ENCODE peak calls at places on chromosome 7, in ten cellular contexts. O is ascending aorta, G is ovary, V is osteoblast, J is GM23248, T is kidney epithelial cell, D is stomach, M is AG10803, W is aorta, X is cardiac muscle cell. S is an unnamed sample.

GRCh38 chr7:50339990-50340500 is 35.5 kb downstream of the IKZF1 start:
- DNase-seq in M (no peak), J (no peak), X (no peak), D (no peak), G (no peak), V (no peak), W (no peak), T (no peak), O (no peak), S (no peak)

GRCh38 chr7:115122388-115122787 is 200.5 kb downstream of the MDFIC start:
- DNase-seq in J (no peak), T (no peak), D (no peak), V (no peak), O (no peak), G (no peak), M (no peak), X (no peak), W (no peak), S (no peak)

GRCh38 chr7:44061645-44062179 is 3.7 kb downstream of the PGAM2 start:
- DNase-seq in T (no peak), J (no peak), X (no peak), O (no peak), M (no peak), G (no peak), D (no peak), W (no peak), V (peak), S (no peak)

GRCh38 chr7:30028749-30029635 is 780 bp downstream of the PLEKHA8 start:
- DNase-seq in T (no peak), J (peak), V (peak), O (no peak), D (no peak), M (peak), X (peak), G (no peak), W (peak), S (peak)

GRCh38 chr7:8434290-8435002 is 1.0 kb downstream of the NXPH1 start:
- DNase-seq in X (no peak), G (no peak), O (no peak), M (no peak), T (no peak), V (no peak), D (no peak), W (no peak), J (no peak), S (peak)

GRCh38 chr7:55774327-55775050 is 88.1 kb downstream of the SEPTIN14 start:
- DNase-seq in W (no peak), D (no peak), G (no peak), J (no peak), M (no peak), V (peak), T (no peak), O (no peak), X (no peak), S (peak)

GRCh38 chr7:95327356-95327755 is 3.0 kb upstream of the PON1 start:
- DNase-seq in D (no peak), J (peak), M (no peak), X (peak), W (no peak), G (no peak), T (no peak), V (no peak), O (no peak), S (no peak)

GRCh38 chr7:112550468-112551060 is 69.8 kb downstream of the LSMEM1 start:
- DNase-seq in D (no peak), W (no peak), J (peak), T (no peak), O (no peak), X (peak), G (no peak), M (peak), V (peak), S (no peak)

GRCh38 chr7:4245135-4245865 is 436.8 kb upstream of the FOXK1 start:
- DNase-seq in M (no peak), V (no peak), D (no peak), J (no peak), W (no peak), X (no peak), O (no peak), G (no peak), T (no peak), S (no peak)

GRCh38 chr7:148800677-148801076 is 83.4 kb downstream of the EZH2 start:
- DNase-seq in G (no peak), W (no peak), V (no peak), O (no peak), J (no peak), D (no peak), X (no peak), T (no peak), M (no peak), S (no peak)

GRCh38 chr7:138608292-138608691 is 92.9 kb downstream of the SVOPL start:
- DNase-seq in W (no peak), G (no peak), X (peak), J (peak), M (peak), T (no peak), D (no peak), V (no peak), O (no peak), S (no peak)

GRCh38 chr7:127713758-127714157 is 61.8 kb downstream of the SND1 start:
- DNase-seq in O (no peak), T (no peak), X (no peak), D (no peak), W (peak), J (no peak), G (no peak), M (no peak), V (no peak), S (peak)

GRCh38 chr7:142348921-142349401 is 91.1 kb upstream of the PRSS58 start:
- DNase-seq in W (no peak), X (no peak), M (no peak), G (no peak), T (no peak), V (no peak), J (no peak), D (no peak), O (no peak), S (no peak)

GRCh38 chr7:75776295-75776971 is 4.4 kb upstream of the CCL26 start:
- DNase-seq in T (peak), J (peak), D (no peak), M (peak), O (no peak), W (no peak), G (no peak), X (peak), V (peak), S (no peak)

GRCh38 chr7:134355004-134355525 is 38.3 kb upstream of the SLC35B4 start:
- DNase-seq in G (no peak), J (no peak), D (no peak), O (no peak), V (no peak), T (no peak), W (no peak), X (no peak), M (no peak), S (no peak)

GRCh38 chr7:47471358-47471703 is 110.6 kb downstream of the TNS3 start:
- DNase-seq in M (no peak), W (no peak), T (no peak), V (no peak), X (no peak), D (no peak), O (no peak), J (no peak), G (no peak), S (no peak)

GRCh38 chr7:152674860-152675760 is 831 bp downstream of the XRCC2 start:
- DNase-seq in J (peak), D (no peak), V (peak), M (peak), X (peak), G (no peak), T (no peak), O (no peak), W (no peak), S (no peak)

GRCh38 chr7:43308913-43309789 is 196.7 kb downstream of the HECW1 start:
- DNase-seq in G (no peak), J (no peak), D (no peak), O (no peak), W (no peak), M (no peak), X (no peak), T (no peak), V (no peak), S (no peak)

GRCh38 chr7:22576941-22577927 is 77.2 kb upstream of the STEAP1B start:
- DNase-seq in O (peak), D (no peak), J (peak), M (peak), V (peak), T (peak), G (peak), W (peak), X (peak), S (peak)

GRCh38 chr7:139774376-139774775 is 3.4 kb downstream of the HIPK2 start:
- DNase-seq in W (no peak), M (peak), V (peak), G (no peak), O (no peak), D (no peak), T (no peak), X (peak), J (peak), S (no peak)

GRCh38 chr7:40700653-40701475 is 566.1 kb downstream of the SUGCT start:
- DNase-seq in D (no peak), V (peak), X (peak), W (peak), J (peak), T (no peak), O (no peak), G (no peak), M (peak), S (no peak)

GRCh38 chr7:131010714-131011436 is 276.9 kb upstream of the KLF14 start:
- DNase-seq in T (no peak), V (no peak), O (no peak), M (peak), J (peak), G (no peak), D (no peak), X (peak), W (no peak), S (no peak)

GRCh38 chr7:55971045-55971444 is 6.7 kb downstream of the NIPSNAP2 start:
- DNase-seq in G (no peak), W (no peak), X (no peak), T (no peak), J (no peak), M (no peak), V (no peak), D (no peak), O (no peak), S (peak)

GRCh38 chr7:100585511-100586265 is at the start of gene LRCH4:
- DNase-seq in D (peak), W (no peak), V (peak), M (no peak), O (no peak), J (peak), G (no peak), T (no peak), X (no peak), S (peak)

GRCh38 chr7:72445075-72445474 is 32.9 kb upstream of the CALN1 start:
- DNase-seq in J (no peak), X (no peak), T (no peak), V (no peak), D (no peak), G (no peak), M (no peak), W (no peak), O (no peak), S (no peak)

GRCh38 chr7:17580141-17580540 is 281.7 kb downstream of the AHR start:
- DNase-seq in O (no peak), M (peak), X (peak), W (no peak), D (no peak), T (no peak), J (peak), G (no peak), V (peak), S (peak)
- H3K4me3 ChIP-seq in O (no peak), M (no peak), X (no peak), W (no peak), D (no peak), T (no peak), J (peak), G (no peak), V (no peak), S (no peak)

GRCh38 chr7:69968969-69969368 is 370.7 kb downstream of the AUTS2 start:
- DNase-seq in T (no peak), M (no peak), V (no peak), O (no peak), G (no peak), D (no peak), X (no peak), W (no peak), J (no peak), S (no peak)

GRCh38 chr7:69962856-69963149 is 364.5 kb downstream of the AUTS2 start:
- DNase-seq in X (peak), V (no peak), M (peak), W (no peak), O (no peak), D (no peak), G (no peak), T (no peak), J (no peak), S (peak)

GRCh38 chr7:69963388-69963787 is 365.1 kb downstream of the AUTS2 start:
- DNase-seq in G (no peak), W (no peak), T (no peak), V (no peak), O (no peak), M (no peak), D (no peak), J (no peak), X (no peak), S (no peak)

GRCh38 chr7:69967152-69967591 is 368.9 kb downstream of the AUTS2 start:
- DNase-seq in M (peak), J (no peak), X (peak), D (peak), V (no peak), T (no peak), O (no peak), W (no peak), G (peak), S (peak)

GRCh38 chr7:69967699-69968450 is 369.6 kb downstream of the AUTS2 start:
- DNase-seq in V (no peak), O (no peak), J (no peak), W (no peak), G (no peak), T (no peak), D (no peak), M (no peak), X (peak), S (no peak)
- H3K4me3 ChIP-seq in V (no peak), O (peak), J (no peak), W (peak), G (no peak), T (no peak), D (no peak), M (no peak), X (peak), S (no peak)

DNA sequence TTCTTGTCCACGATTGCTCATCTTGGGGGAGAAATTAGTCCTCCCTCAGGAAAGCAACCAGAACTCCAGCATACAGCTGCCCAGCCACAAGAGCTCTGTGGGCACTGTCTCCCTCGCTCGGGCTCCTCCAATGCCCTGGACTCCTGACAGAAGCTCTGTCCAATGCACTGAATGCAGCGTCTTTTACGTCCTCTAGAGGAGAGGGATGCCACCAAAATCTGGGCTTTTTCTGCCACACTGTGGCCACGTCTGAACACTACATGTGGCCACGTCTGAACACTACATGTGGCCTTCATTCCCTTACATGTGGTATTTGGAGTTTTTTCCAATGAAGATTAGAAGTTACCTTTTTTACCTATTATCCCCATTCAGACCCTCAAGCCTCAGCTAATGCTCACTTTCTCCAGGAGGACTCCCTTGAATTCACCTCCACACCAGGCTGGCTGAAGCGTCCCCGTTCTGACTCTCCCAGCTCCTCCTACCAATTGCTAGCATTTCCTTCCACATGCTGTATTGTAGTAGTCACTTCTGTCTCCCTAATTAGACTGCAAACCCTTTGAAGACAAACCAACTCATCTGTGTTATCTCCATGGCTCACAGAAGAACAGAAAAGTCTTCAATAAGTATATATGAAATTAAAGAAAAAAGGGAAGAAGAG is 134.3 kb upstream of the PDE1C start:
- DNase-seq in O (peak), D (peak), M (peak), X (peak), W (peak), G (peak), V (no peak), T (peak), J (peak), S (peak)
- H3K4me3 ChIP-seq in O (peak), D (peak), M (peak), X (no peak), W (no peak), G (peak), V (peak), T (no peak), J (peak), S (no peak)

GRCh38 chr7:106282852-106283251 is 1.9 kb downstream of the NAMPT start:
- DNase-seq in M (no peak), J (no peak), T (no peak), W (no peak), G (no peak), X (no peak), V (no peak), D (no peak), O (no peak), S (no peak)
- H3K4me3 ChIP-seq in M (no peak), J (peak), T (no peak), W (no peak), G (no peak), X (peak), V (no peak), D (peak), O (peak), S (no peak)

GRCh38 chr7:26293569-26294308 is 2.1 kb downstream of the SNX10 start:
- DNase-seq in J (no peak), M (no peak), V (no peak), X (no peak), T (no peak), O (no peak), G (no peak), D (no peak), W (no peak), S (no peak)
- H3K4me3 ChIP-seq in J (no peak), M (no peak), V (no peak), X (no peak), T (no peak), O (no peak), G (no peak), D (peak), W (no peak), S (no peak)

GRCh38 chr7:137402535-137403258 is 59.2 kb upstream of the PTN start:
- DNase-seq in V (no peak), W (no peak), J (no peak), O (no peak), M (no peak), D (no peak), T (no peak), G (no peak), X (no peak), S (no peak)
- H3K4me3 ChIP-seq in V (no peak), W (no peak), J (no peak), O (no peak), M (no peak), D (no peak), T (no peak), G (no peak), X (no peak), S (no peak)

DNA sequence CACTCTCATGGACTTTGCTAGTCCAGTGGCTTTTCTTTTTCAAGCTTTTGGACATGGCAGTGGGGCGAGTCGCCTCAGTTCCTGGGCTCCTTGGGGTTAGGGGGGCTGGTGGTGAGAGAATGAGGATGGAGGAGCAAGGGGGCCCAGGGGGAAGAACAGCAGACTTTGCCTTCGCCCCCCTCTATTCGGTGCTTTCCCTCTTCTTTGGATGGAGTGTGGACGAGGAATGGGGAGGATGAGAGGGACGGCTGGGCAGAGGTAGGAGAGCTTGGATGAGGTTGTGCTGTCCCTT is 255 bp downstream of the MAGI2 start:
- DNase-seq in X (no peak), G (no peak), J (no peak), M (no peak), W (no peak), D (no peak), T (no peak), O (no peak), V (no peak), S (no peak)
- H3K4me3 ChIP-seq in X (peak), G (peak), J (peak), M (peak), W (peak), D (peak), T (peak), O (peak), V (peak), S (peak)

GRCh38 chr7:46291601-46292150 is 370.6 kb upstream of the IGFBP3 start:
- DNase-seq in M (peak), W (no peak), G (no peak), J (peak), V (peak), O (peak), X (peak), T (no peak), D (no peak), S (no peak)
- H3K4me3 ChIP-seq in M (no peak), W (no peak), G (no peak), J (peak), V (peak), O (no peak), X (no peak), T (no peak), D (no peak), S (no peak)

GRCh38 chr7:17236161-17236560 is 62.3 kb upstream of the AHR start:
- DNase-seq in W (no peak), T (no peak), V (no peak), D (no peak), G (no peak), J (no peak), M (peak), O (no peak), X (peak), S (no peak)

GRCh38 chr7:17236603-17237002 is 61.8 kb upstream of the AHR start:
- DNase-seq in M (no peak), D (no peak), G (no peak), V (no peak), T (no peak), O (no peak), W (no peak), J (peak), X (peak), S (no peak)

GRCh38 chr7:17230099-17230807 is 68.2 kb upstream of the AHR start:
- DNase-seq in D (no peak), O (no peak), X (no peak), G (no peak), M (no peak), T (no peak), W (no peak), J (no peak), V (no peak), S (peak)

GRCh38 chr7:17233643-17234397 is 64.6 kb upstream of the AHR start:
- DNase-seq in J (peak), V (no peak), W (no peak), M (peak), O (no peak), X (peak), G (no peak), D (no peak), T (no peak), S (peak)

GRCh38 chr7:17234398-17235021 is 63.9 kb upstream of the AHR start:
- DNase-seq in W (peak), V (peak), T (peak), M (peak), D (no peak), J (peak), G (no peak), O (peak), X (peak), S (peak)
- H3K4me3 ChIP-seq in W (no peak), V (peak), T (no peak), M (no peak), D (no peak), J (peak), G (no peak), O (no peak), X (no peak), S (no peak)

S was measured in adrenal gland.